ENCODE peak calls at places on chromosome 14, in six cellular contexts. Q, U, R, K, A and T are unnamed samples.

GRCh38 chr14:92527724-92528123 is 14.1 kb downstream of the RIN3 start:
- DNase-seq in R (no peak), Q (no peak), K (no peak), A (no peak), U (no peak), T (no peak)

GRCh38 chr14:39219075-39219499 is 14.6 kb upstream of the MIA2 start:
- DNase-seq in K (no peak), A (no peak), Q (no peak), U (no peak), R (no peak), T (peak; percentile 23)

GRCh38 chr14:96960598-96961116 is 163.5 kb downstream of the VRK1 start:
- DNase-seq in A (no peak), U (no peak), Q (no peak), R (no peak), K (no peak), T (no peak)

GRCh38 chr14:50520947-50521815 is 11.2 kb downstream of the MAP4K5 start:
- DNase-seq in Q (no peak), K (peak; percentile 98), R (no peak), A (peak; percentile 19), U (no peak), T (no peak)

GRCh38 chr14:73741386-73741875 is 27.2 kb upstream of the PNMA1 start:
- DNase-seq in Q (peak; percentile 74), A (peak; percentile 86), R (peak; percentile 80), U (peak; percentile 69), K (peak; percentile 79), T (no peak)

GRCh38 chr14:31275731-31276130 is 68.1 kb upstream of the HECTD1 start:
- DNase-seq in Q (no peak), U (no peak), K (no peak), R (no peak), A (no peak), T (no peak)

GRCh38 chr14:45486599-45486998 is 233.6 kb upstream of the MIS18BP1 start:
- DNase-seq in A (no peak), Q (no peak), U (no peak), K (no peak), R (no peak), T (no peak)

GRCh38 chr14:59037086-59037485 is 151.4 kb upstream of the DAAM1 start:
- DNase-seq in R (no peak), U (no peak), A (no peak), Q (no peak), K (peak; percentile 65), T (no peak)

GRCh38 chr14:76924363-76925151 is 98.3 kb downstream of the LRRC74A start:
- DNase-seq in U (peak; percentile 86), A (no peak), Q (peak; percentile 87), R (peak; percentile 52), K (no peak), T (no peak)

GRCh38 chr14:58540693-58541092 is 97.1 kb upstream of the DACT1 start:
- DNase-seq in Q (no peak), K (no peak), U (no peak), R (no peak), A (no peak), T (no peak)

GRCh38 chr14:29462772-29463171 is 464.9 kb downstream of the PRKD1 start:
- DNase-seq in R (no peak), U (no peak), Q (no peak), A (no peak), K (no peak), T (no peak)

GRCh38 chr14:54902521-54903420 is at the start of gene GCH1:
- DNase-seq in U (peak; percentile 83), A (peak; percentile 89), Q (peak; percentile 91), K (peak; percentile 25), R (peak; percentile 88), T (peak; percentile 46)

GRCh38 chr14:101068293-101068957 is 164.9 kb upstream of the RTL1 start:
- DNase-seq in U (peak; percentile 8), K (no peak), R (no peak), Q (peak; percentile 33), A (peak; percentile 1), T (no peak)

GRCh38 chr14:61472801-61473376 is 151.5 kb downstream of the PRKCH start:
- DNase-seq in U (no peak), R (no peak), A (peak; percentile 47), K (no peak), Q (no peak), T (no peak)

GRCh38 chr14:101412741-101413140 is 148.6 kb upstream of the DIO3 start:
- DNase-seq in Q (no peak), A (no peak), U (no peak), K (peak; percentile 39), R (no peak), T (no peak)

GRCh38 chr14:26180221-26180620 is 417.6 kb downstream of the NOVA1 start:
- DNase-seq in A (no peak), U (no peak), Q (no peak), R (no peak), K (no peak), T (no peak)

GRCh38 chr14:71036433-71036832 is 129.2 kb downstream of the PCNX1 start:
- DNase-seq in A (no peak), U (no peak), K (no peak), Q (no peak), R (no peak), T (no peak)

GRCh38 chr14:26276757-26277156 is 321.1 kb downstream of the NOVA1 start:
- DNase-seq in R (peak; percentile 45), U (peak; percentile 38), Q (no peak), K (no peak), A (no peak), T (no peak)

GRCh38 chr14:89176090-89176757 is 240.8 kb downstream of the FOXN3 start:
- DNase-seq in K (no peak), Q (no peak), U (no peak), A (no peak), R (no peak), T (no peak)

GRCh38 chr14:86357119-86357518 is 827.2 kb downstream of the FLRT2 start:
- DNase-seq in R (no peak), A (no peak), U (no peak), K (no peak), Q (no peak), T (no peak)

GRCh38 chr14:73722581-73722980 is 8.4 kb upstream of the PNMA1 start:
- DNase-seq in Q (no peak), U (no peak), R (no peak), A (no peak), K (no peak), T (no peak)

GRCh38 chr14:72081139-72081538 is 148.9 kb downstream of the RGS6 start:
- DNase-seq in Q (no peak), R (no peak), K (no peak), U (no peak), A (no peak), T (no peak)

GRCh38 chr14:79562158-79562557 is 649.1 kb downstream of the DIO2 start:
- DNase-seq in A (no peak), R (no peak), Q (no peak), K (no peak), U (no peak), T (no peak)

GRCh38 chr14:69259531-69260245 is at the start of gene GALNT16:
- DNase-seq in U (peak; percentile 69), Q (peak; percentile 84), A (peak; percentile 25), K (no peak), R (peak; percentile 69), T (no peak)
- TF ChIP-seq CTCF in U (no peak), Q (peak; percentile 84), A (peak; percentile 26), K (peak; percentile 12), R (no peak), T (no peak)

GRCh38 chr14:82445810-82446575 is 912.3 kb upstream of the SEL1L start:
- DNase-seq in K (no peak), R (no peak), A (no peak), Q (no peak), U (no peak), T (no peak)

GRCh38 chr14:82449926-82450325 is 916.3 kb upstream of the SEL1L start:
- DNase-seq in U (no peak), A (no peak), Q (no peak), K (no peak), R (no peak), T (no peak)

GRCh38 chr14:82451675-82452074 is 918.0 kb upstream of the SEL1L start:
- DNase-seq in A (no peak), R (no peak), K (no peak), U (no peak), Q (no peak), T (no peak)

DNA sequence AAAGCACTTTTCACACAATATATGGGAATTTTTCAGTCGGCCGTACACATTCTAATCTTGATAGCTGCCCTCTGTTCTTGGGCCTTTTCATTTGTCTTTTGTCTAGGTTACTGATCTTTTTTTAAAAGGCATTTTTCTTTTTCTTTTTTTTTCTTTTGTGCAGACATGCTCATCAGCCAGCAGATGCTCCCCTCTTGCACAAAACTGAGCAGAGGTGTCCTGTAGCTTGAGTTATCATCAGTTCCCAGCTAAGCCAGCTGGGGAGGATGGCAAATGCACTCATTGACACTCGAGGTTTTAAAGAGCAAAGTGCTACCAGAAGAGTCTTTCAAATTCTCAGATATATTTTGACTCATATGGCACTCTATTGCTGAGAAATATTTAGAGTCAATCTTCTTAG is 913.9 kb upstream of the SEL1L start:
- DNase-seq in U (no peak), K (no peak), R (no peak), A (no peak), Q (no peak), T (no peak)
- TF ChIP-seq CTCF in U (no peak), K (no peak), R (no peak), A (no peak), Q (peak; percentile 17), T (no peak)

GRCh38 chr14:99552021-99552553 is 51.9 kb downstream of the CCDC85C start:
- DNase-seq in R (no peak), A (no peak), K (no peak), U (no peak), Q (no peak), T (no peak)

GRCh38 chr14:99549684-99550083 is 54.3 kb downstream of the CCDC85C start:
- DNase-seq in Q (no peak), A (no peak), U (no peak), K (no peak), R (no peak), T (no peak)

GRCh38 chr14:99548871-99549270 is 55.1 kb downstream of the CCDC85C start:
- DNase-seq in R (no peak), A (no peak), Q (no peak), U (no peak), K (no peak), T (no peak)

GRCh38 chr14:99551034-99551922 is 52.7 kb downstream of the CCDC85C start:
- DNase-seq in R (no peak), A (no peak), U (no peak), Q (no peak), K (no peak), T (no peak)

DNA sequence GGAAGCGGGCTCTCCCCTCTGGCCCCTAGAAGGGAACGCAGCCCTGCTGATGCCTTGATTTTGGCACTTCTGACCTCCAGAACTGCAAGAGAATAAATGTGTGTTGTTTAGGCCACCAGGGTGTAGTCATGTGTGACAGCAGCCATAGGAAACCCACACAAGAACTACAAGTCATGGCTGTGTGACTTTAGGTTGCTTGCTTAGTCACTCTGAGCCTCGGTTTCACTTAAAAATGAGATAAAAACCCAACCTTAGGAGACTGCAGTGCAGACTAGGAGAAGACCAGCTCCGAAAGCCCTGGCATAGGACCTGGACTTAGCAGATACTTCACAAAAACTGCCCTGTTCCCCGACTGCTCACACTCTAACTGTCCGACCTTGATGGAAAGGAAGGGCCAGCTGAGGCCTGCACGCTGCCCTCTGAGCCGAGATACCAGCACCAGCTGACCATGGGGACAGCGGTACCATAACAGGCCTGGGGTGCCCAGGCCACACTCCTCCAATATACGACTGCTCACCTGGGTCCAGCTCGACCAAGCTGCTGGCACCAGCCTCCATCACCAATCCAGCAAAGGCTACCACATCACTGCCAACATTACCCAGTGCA is 53.5 kb downstream of the CCDC85C start:
- DNase-seq in U (no peak), A (no peak), R (no peak), K (no peak), Q (no peak), T (no peak)
- TF ChIP-seq CTCF in U (no peak), A (no peak), R (no peak), K (no peak), Q (no peak), T (no peak)

GRCh38 chr14:33588771-33589170 is 362.1 kb downstream of the EGLN3 start:
- DNase-seq in K (peak; percentile 73), Q (no peak), R (no peak), U (no peak), A (no peak), T (no peak)
- TF ChIP-seq CTCF in K (no peak), Q (no peak), R (no peak), U (no peak), A (no peak), T (no peak)